ENCODE peak calls at places on chromosomes 3 and 15, in ten cellular contexts. One of them, this sample, is unnamed.

GRCh38 chr15:53434174-53434678 is 325.2 kb downstream of the WDR72 start:
- DNase-seq in KBM-7: no peak
- DNase-seq in HEK293T: no peak
- DNase-seq in foreskin keratinocyte: no peak
- DNase-seq in epithelial cell of prostate: no peak
- DNase-seq in endothelial cell: no peak
- DNase-seq in nucleus accumbens: no peak
- DNase-seq in D341Med: no peak
- DNase-seq in EL: no peak
- DNase-seq in A549: no peak
- DNase-seq in this sample: no peak

GRCh38 chr15:67164401-67164791 is 90.1 kb downstream of the AAGAB start:
- DNase-seq in D341Med: no peak
- DNase-seq in EL: no peak
- DNase-seq in KBM-7: no peak
- DNase-seq in foreskin keratinocyte: no peak
- DNase-seq in A549: no peak
- DNase-seq in endothelial cell: no peak
- DNase-seq in HEK293T: no peak
- DNase-seq in nucleus accumbens: no peak
- DNase-seq in epithelial cell of prostate: no peak
- DNase-seq in this sample: no peak

GRCh38 chr3:157865449-157865862 is 240.8 kb downstream of the SHOX2 start:
- DNase-seq in HEK293T: peak; percentile 78
- DNase-seq in A549: peak; percentile 10
- DNase-seq in EL: peak; percentile 22
- DNase-seq in foreskin keratinocyte: peak; percentile 5
- DNase-seq in KBM-7: peak; percentile 62
- DNase-seq in epithelial cell of prostate: no peak
- DNase-seq in endothelial cell: peak; percentile 87
- DNase-seq in nucleus accumbens: peak; percentile 11
- DNase-seq in D341Med: peak; percentile 85
- DNase-seq in this sample: peak; percentile 76

GRCh38 chr15:77497108-77497737 is 76.5 kb downstream of the HMG20A start:
- DNase-seq in HEK293T: peak; percentile 26
- DNase-seq in endothelial cell: no peak
- DNase-seq in A549: no peak
- DNase-seq in EL: peak; percentile 63
- DNase-seq in D341Med: no peak
- DNase-seq in nucleus accumbens: peak; percentile 85
- DNase-seq in foreskin keratinocyte: no peak
- DNase-seq in KBM-7: no peak
- DNase-seq in epithelial cell of prostate: no peak
- DNase-seq in this sample: peak; percentile 47

GRCh38 chr15:87733005-87733404 is 523.5 kb downstream of the NTRK3 start:
- DNase-seq in nucleus accumbens: no peak
- DNase-seq in foreskin keratinocyte: peak; percentile 21
- DNase-seq in D341Med: no peak
- DNase-seq in A549: no peak
- DNase-seq in epithelial cell of prostate: no peak
- DNase-seq in KBM-7: no peak
- DNase-seq in EL: peak; percentile 20
- DNase-seq in HEK293T: no peak
- DNase-seq in endothelial cell: no peak
- DNase-seq in this sample: no peak

GRCh38 chr15:99249270-99249817 is at the start of gene TTC23:
- DNase-seq in EL: peak; percentile 90
- DNase-seq in KBM-7: no peak
- DNase-seq in A549: peak; percentile 86
- DNase-seq in epithelial cell of prostate: peak; percentile 29
- DNase-seq in nucleus accumbens: no peak
- DNase-seq in foreskin keratinocyte: peak; percentile 89
- DNase-seq in HEK293T: peak; percentile 68
- DNase-seq in D341Med: no peak
- DNase-seq in endothelial cell: peak; percentile 19
- DNase-seq in this sample: peak; percentile 68

GRCh38 chr3:143037867-143038266 is 36.5 kb downstream of the U2SURP start:
- DNase-seq in KBM-7: no peak
- DNase-seq in D341Med: no peak
- DNase-seq in HEK293T: no peak
- DNase-seq in nucleus accumbens: no peak
- DNase-seq in foreskin keratinocyte: no peak
- DNase-seq in A549: no peak
- DNase-seq in endothelial cell: no peak
- DNase-seq in epithelial cell of prostate: no peak
- DNase-seq in EL: no peak
- DNase-seq in this sample: no peak

GRCh38 chr3:171654809-171655208 is 155.5 kb downstream of the PLD1 start:
- DNase-seq in A549: no peak
- DNase-seq in nucleus accumbens: peak; percentile 9
- DNase-seq in foreskin keratinocyte: peak; percentile 83
- DNase-seq in HEK293T: no peak
- DNase-seq in EL: peak; percentile 28
- DNase-seq in epithelial cell of prostate: peak; percentile 20
- DNase-seq in KBM-7: no peak
- DNase-seq in D341Med: no peak
- DNase-seq in endothelial cell: no peak
- DNase-seq in this sample: peak; percentile 35

GRCh38 chr3:18812316-18812715 is 336.0 kb upstream of the KCNH8 start:
- DNase-seq in epithelial cell of prostate: peak; percentile 57
- DNase-seq in HEK293T: no peak
- DNase-seq in A549: no peak
- DNase-seq in KBM-7: no peak
- DNase-seq in foreskin keratinocyte: peak; percentile 70
- DNase-seq in EL: peak; percentile 0
- DNase-seq in nucleus accumbens: no peak
- DNase-seq in D341Med: no peak
- DNase-seq in endothelial cell: no peak
- DNase-seq in this sample: no peak

GRCh38 chr15:47812436-47813109 is 95.3 kb downstream of the SEMA6D start:
- DNase-seq in D341Med: no peak
- DNase-seq in epithelial cell of prostate: peak; percentile 51
- DNase-seq in nucleus accumbens: no peak
- DNase-seq in endothelial cell: no peak
- DNase-seq in HEK293T: no peak
- DNase-seq in A549: peak; percentile 2
- DNase-seq in KBM-7: no peak
- DNase-seq in EL: peak; percentile 71
- DNase-seq in foreskin keratinocyte: peak; percentile 96
- DNase-seq in this sample: no peak

GRCh38 chr15:84859143-84859542 is 25.3 kb upstream of the SLC28A1 start:
- DNase-seq in D341Med: no peak
- DNase-seq in A549: no peak
- DNase-seq in epithelial cell of prostate: peak; percentile 43
- DNase-seq in endothelial cell: no peak
- DNase-seq in nucleus accumbens: no peak
- DNase-seq in foreskin keratinocyte: peak; percentile 79
- DNase-seq in KBM-7: no peak
- DNase-seq in HEK293T: no peak
- DNase-seq in EL: no peak
- DNase-seq in this sample: peak; percentile 59

GRCh38 chr3:170222647-170223541 is 670 bp downstream of the PRKCI start:
- DNase-seq in nucleus accumbens: peak; percentile 55
- DNase-seq in foreskin keratinocyte: peak; percentile 50
- DNase-seq in epithelial cell of prostate: no peak
- DNase-seq in D341Med: peak; percentile 67
- DNase-seq in EL: peak; percentile 39
- DNase-seq in endothelial cell: no peak
- DNase-seq in A549: peak; percentile 69
- DNase-seq in HEK293T: peak; percentile 34
- DNase-seq in KBM-7: peak; percentile 43
- DNase-seq in this sample: peak; percentile 72

GRCh38 chr3:141152130-141152529 is 79.5 kb upstream of the PXYLP1 start:
- DNase-seq in A549: no peak
- DNase-seq in KBM-7: no peak
- DNase-seq in foreskin keratinocyte: no peak
- DNase-seq in epithelial cell of prostate: no peak
- DNase-seq in HEK293T: no peak
- DNase-seq in endothelial cell: no peak
- DNase-seq in D341Med: no peak
- DNase-seq in EL: no peak
- DNase-seq in nucleus accumbens: no peak
- DNase-seq in this sample: no peak

GRCh38 chr3:125410922-125411321 is 35.8 kb upstream of the ZNF148 start:
- DNase-seq in nucleus accumbens: no peak
- DNase-seq in EL: no peak
- DNase-seq in epithelial cell of prostate: no peak
- DNase-seq in D341Med: no peak
- DNase-seq in foreskin keratinocyte: no peak
- DNase-seq in A549: no peak
- DNase-seq in endothelial cell: no peak
- DNase-seq in HEK293T: no peak
- DNase-seq in KBM-7: no peak
- DNase-seq in this sample: no peak

GRCh38 chr3:100316656-100317069 is 17.9 kb upstream of the NIT2 start:
- DNase-seq in endothelial cell: peak; percentile 25
- DNase-seq in HEK293T: peak; percentile 44
- DNase-seq in KBM-7: peak; percentile 72
- DNase-seq in foreskin keratinocyte: peak; percentile 35
- DNase-seq in EL: peak; percentile 62
- DNase-seq in nucleus accumbens: no peak
- DNase-seq in D341Med: peak; percentile 40
- DNase-seq in epithelial cell of prostate: no peak
- DNase-seq in A549: peak; percentile 25
- DNase-seq in this sample: peak; percentile 10

GRCh38 chr15:79896131-79896633 is 632 bp downstream of the MTHFS start:
- DNase-seq in foreskin keratinocyte: peak; percentile 48
- DNase-seq in D341Med: no peak
- DNase-seq in epithelial cell of prostate: no peak
- DNase-seq in A549: no peak
- DNase-seq in KBM-7: no peak
- DNase-seq in nucleus accumbens: no peak
- DNase-seq in HEK293T: peak; percentile 12
- DNase-seq in EL: peak; percentile 24
- DNase-seq in endothelial cell: no peak
- DNase-seq in this sample: no peak

GRCh38 chr15:73781038-73781925 is 28.1 kb upstream of the INSYN1 start:
- DNase-seq in foreskin keratinocyte: peak; percentile 45
- DNase-seq in HEK293T: no peak
- DNase-seq in EL: peak; percentile 31
- DNase-seq in epithelial cell of prostate: no peak
- DNase-seq in D341Med: no peak
- DNase-seq in KBM-7: peak; percentile 11
- DNase-seq in nucleus accumbens: no peak
- DNase-seq in A549: peak; percentile 21
- DNase-seq in endothelial cell: peak; percentile 19
- DNase-seq in this sample: no peak

GRCh38 chr3:53114412-53115074 is 15.7 kb downstream of the RFT1 start:
- DNase-seq in epithelial cell of prostate: peak; percentile 44
- DNase-seq in KBM-7: no peak
- DNase-seq in nucleus accumbens: no peak
- DNase-seq in A549: no peak
- DNase-seq in D341Med: no peak
- DNase-seq in endothelial cell: no peak
- DNase-seq in HEK293T: no peak
- DNase-seq in foreskin keratinocyte: peak; percentile 81
- DNase-seq in EL: peak; percentile 49
- DNase-seq in this sample: no peak

GRCh38 chr3:20056727-20057611 is 16.7 kb downstream of the KAT2B start:
- DNase-seq in EL: peak; percentile 85
- DNase-seq in HEK293T: no peak
- DNase-seq in KBM-7: no peak
- DNase-seq in foreskin keratinocyte: peak; percentile 99
- DNase-seq in D341Med: no peak
- DNase-seq in nucleus accumbens: no peak
- DNase-seq in epithelial cell of prostate: peak; percentile 98
- DNase-seq in endothelial cell: no peak
- DNase-seq in A549: no peak
- DNase-seq in this sample: peak; percentile 23

GRCh38 chr3:58824285-58824684 is 157.7 kb upstream of the FAM3D start:
- DNase-seq in epithelial cell of prostate: no peak
- DNase-seq in nucleus accumbens: peak; percentile 56
- DNase-seq in D341Med: peak; percentile 76
- DNase-seq in KBM-7: peak; percentile 48
- DNase-seq in foreskin keratinocyte: peak; percentile 60
- DNase-seq in endothelial cell: peak; percentile 71
- DNase-seq in A549: peak; percentile 4
- DNase-seq in EL: peak; percentile 60
- DNase-seq in HEK293T: peak; percentile 64
- DNase-seq in this sample: peak; percentile 65

GRCh38 chr3:144189044-144189443 is 217.4 kb downstream of the DIPK2A start:
- DNase-seq in nucleus accumbens: no peak
- DNase-seq in EL: peak; percentile 41
- DNase-seq in KBM-7: no peak
- DNase-seq in HEK293T: no peak
- DNase-seq in D341Med: no peak
- DNase-seq in foreskin keratinocyte: peak; percentile 24
- DNase-seq in epithelial cell of prostate: no peak
- DNase-seq in endothelial cell: no peak
- DNase-seq in A549: no peak
- DNase-seq in this sample: no peak

GRCh38 chr3:16466822-16467221 is 46.7 kb downstream of the RFTN1 start:
- DNase-seq in KBM-7: no peak
- DNase-seq in endothelial cell: no peak
- DNase-seq in HEK293T: no peak
- DNase-seq in EL: no peak
- DNase-seq in D341Med: no peak
- DNase-seq in foreskin keratinocyte: no peak
- DNase-seq in epithelial cell of prostate: no peak
- DNase-seq in A549: no peak
- DNase-seq in nucleus accumbens: no peak
- DNase-seq in this sample: no peak

GRCh38 chr15:69869881-69870465 is 227.7 kb downstream of the TLE3 start:
- DNase-seq in KBM-7: no peak
- DNase-seq in nucleus accumbens: no peak
- DNase-seq in epithelial cell of prostate: no peak
- DNase-seq in D341Med: no peak
- DNase-seq in EL: no peak
- DNase-seq in endothelial cell: no peak
- DNase-seq in foreskin keratinocyte: no peak
- DNase-seq in A549: no peak
- DNase-seq in HEK293T: no peak
- DNase-seq in this sample: no peak

GRCh38 chr3:156795890-156796451 is 30.2 kb upstream of the LEKR1 start:
- DNase-seq in HEK293T: no peak
- DNase-seq in endothelial cell: no peak
- DNase-seq in foreskin keratinocyte: no peak
- DNase-seq in nucleus accumbens: no peak
- DNase-seq in D341Med: no peak
- DNase-seq in epithelial cell of prostate: no peak
- DNase-seq in EL: no peak
- DNase-seq in A549: no peak
- DNase-seq in KBM-7: no peak
- DNase-seq in this sample: no peak

GRCh38 chr15:44193651-44194396 is 1.2 kb downstream of the FRMD5 start:
- DNase-seq in endothelial cell: peak; percentile 7
- DNase-seq in foreskin keratinocyte: peak; percentile 36
- DNase-seq in nucleus accumbens: peak; percentile 29
- DNase-seq in HEK293T: peak; percentile 12
- DNase-seq in A549: peak; percentile 8
- DNase-seq in D341Med: peak; percentile 30
- DNase-seq in KBM-7: no peak
- DNase-seq in epithelial cell of prostate: no peak
- DNase-seq in EL: peak; percentile 34
- DNase-seq in this sample: peak; percentile 23

GRCh38 chr3:162353414-162353813 is 856.8 kb downstream of the OTOL1 start:
- DNase-seq in D341Med: no peak
- DNase-seq in nucleus accumbens: no peak
- DNase-seq in HEK293T: no peak
- DNase-seq in EL: no peak
- DNase-seq in foreskin keratinocyte: no peak
- DNase-seq in epithelial cell of prostate: no peak
- DNase-seq in A549: no peak
- DNase-seq in KBM-7: peak; percentile 94
- DNase-seq in endothelial cell: no peak
- DNase-seq in this sample: no peak

GRCh38 chr3:4107430-4107829 is 195.7 kb upstream of the SETMAR start:
- DNase-seq in nucleus accumbens: no peak
- DNase-seq in KBM-7: no peak
- DNase-seq in epithelial cell of prostate: no peak
- DNase-seq in HEK293T: no peak
- DNase-seq in D341Med: peak; percentile 14
- DNase-seq in foreskin keratinocyte: no peak
- DNase-seq in EL: no peak
- DNase-seq in endothelial cell: no peak
- DNase-seq in A549: peak; percentile 1
- DNase-seq in this sample: peak; percentile 26

GRCh38 chr15:90868261-90868689 is at the start of gene FURIN:
- DNase-seq in A549: no peak
- DNase-seq in KBM-7: no peak
- DNase-seq in epithelial cell of prostate: no peak
- DNase-seq in endothelial cell: no peak
- DNase-seq in EL: no peak
- DNase-seq in D341Med: no peak
- DNase-seq in HEK293T: no peak
- DNase-seq in nucleus accumbens: no peak
- DNase-seq in foreskin keratinocyte: no peak
- DNase-seq in this sample: no peak

This sample was measured in iPS-NIHi11.